ENCODE peak calls at places on chromosomes 11 and 22, in five cellular contexts. F is colonic mucosa; V is stimulated activated CD4-positive, alpha-beta T cell treated with anti-CD3 and anti-CD28 coated beads, Interleukin-2, amount 100 ng/mL, for 48 hours; M is stomach; N is GM06990. L is an unnamed sample.

GRCh38 chr22:44224166-44224565 is 43.4 kb downstream of the PARVG start:
- DNase-seq in F (no peak), V (no peak), M (no peak), N (no peak), L (no peak)

GRCh38 chr22:46066691-46067090 is 83.6 kb upstream of the PPARA start:
- DNase-seq in F (peak), V (no peak), M (peak), N (no peak), L (no peak)

GRCh38 chr11:60056349-60056969 is at the start of gene MS4A3:
- DNase-seq in F (no peak), V (no peak), M (no peak), N (no peak), L (no peak)

GRCh38 chr11:122747358-122747757 is 90.9 kb upstream of the CRTAM start:
- DNase-seq in F (no peak), V (no peak), M (no peak), N (no peak), L (no peak)

GRCh38 chr22:35629406-35630234 is 12.5 kb upstream of the MB start:
- DNase-seq in F (peak), V (peak), M (peak), N (peak), L (peak)

GRCh38 chr11:19546325-19546724 is 166.3 kb upstream of the NAV2 start:
- DNase-seq in F (no peak), V (no peak), M (no peak), N (no peak), L (no peak)

GRCh38 chr11:85680897-85681296 is 5.1 kb downstream of the CCDC89 start:
- DNase-seq in F (no peak), V (no peak), M (no peak), N (no peak), L (no peak)

GRCh38 chr11:20027546-20028014 is 132.7 kb downstream of the DBX1 start:
- DNase-seq in F (no peak), V (no peak), M (no peak), N (no peak), L (no peak)

GRCh38 chr22:42473484-42474193 is 41.4 kb upstream of the NFAM1 start:
- DNase-seq in F (peak), V (no peak), M (no peak), N (no peak), L (peak)

GRCh38 chr11:45860764-45861510 is 13.7 kb downstream of the CRY2 start:
- DNase-seq in F (no peak), V (no peak), M (no peak), N (no peak), L (no peak)

GRCh38 chr22:19622061-19622441 is 92.3 kb upstream of the SEPTIN5 start:
- DNase-seq in F (no peak), V (no peak), M (no peak), N (peak), L (no peak)

GRCh38 chr11:76330651-76331050 is 50.3 kb downstream of the THAP12 start:
- DNase-seq in F (no peak), V (no peak), M (no peak), N (no peak), L (no peak)

GRCh38 chr22:29000225-29000556 is 61.4 kb downstream of the C22orf31 start:
- DNase-seq in F (no peak), V (no peak), M (no peak), N (no peak), L (no peak)

GRCh38 chr11:76041208-76041607 is 165.1 kb downstream of the WNT11 start:
- DNase-seq in F (no peak), V (no peak), M (no peak), N (no peak), L (no peak)

GRCh38 chr22:33653525-33654063 is 266.7 kb downstream of the LARGE1 start:
- DNase-seq in F (no peak), V (no peak), M (no peak), N (no peak), L (no peak)

GRCh38 chr11:46200537-46201281 is 76.8 kb upstream of the CREB3L1 start:
- DNase-seq in F (no peak), V (no peak), M (no peak), N (no peak), L (no peak)

GRCh38 chr11:91396243-91397133 is 828.1 kb upstream of the FAT3 start:
- DNase-seq in F (no peak), V (no peak), M (no peak), N (no peak), L (no peak)

GRCh38 chr11:60786811-60787567 is 1.9 kb downstream of the MS4A10 start:
- DNase-seq in F (peak), V (no peak), M (peak), N (no peak), L (no peak)

GRCh38 chr11:126411971-126412381 is 56.5 kb downstream of the ST3GAL4 start:
- DNase-seq in F (no peak), V (no peak), M (no peak), N (no peak), L (no peak)

GRCh38 chr11:41499429-41499828 is 40.0 kb upstream of the LRRC4C start:
- DNase-seq in F (no peak), V (no peak), M (no peak), N (no peak), L (no peak)

GRCh38 chr11:123045101-123045500 is 16.8 kb downstream of the HSPA8 start:
- DNase-seq in F (no peak), V (no peak), M (no peak), N (no peak), L (no peak)

GRCh38 chr11:62104816-62105610 is 18.8 kb upstream of the INCENP start:
- DNase-seq in F (no peak), V (no peak), M (no peak), N (no peak), L (peak)

GRCh38 chr11:44955019-44955738 is 4.5 kb upstream of the TP53I11 start:
- DNase-seq in F (peak), V (no peak), M (peak), N (no peak), L (peak)

GRCh38 chr11:117374316-117374715 is 46.7 kb downstream of the CEP164 start:
- DNase-seq in F (no peak), V (no peak), M (no peak), N (no peak), L (no peak)

GRCh38 chr11:71931245-71931602 is 2.4 kb downstream of the RNF121 start:
- DNase-seq in F (no peak), V (no peak), M (no peak), N (peak), L (no peak)

GRCh38 chr22:28773461-28773867 is 969 bp downstream of the CCDC117 start:
- DNase-seq in F (no peak), V (no peak), M (no peak), N (peak), L (no peak)

GRCh38 chr11:9847636-9848035 is 183.8 kb downstream of the SWAP70 start:
- DNase-seq in F (no peak), V (no peak), M (no peak), N (no peak), L (no peak)

GRCh38 chr11:64842851-64843841 is 1.3 kb downstream of the CDC42BPG start:
- DNase-seq in F (peak), V (no peak), M (peak), N (no peak), L (no peak)

GRCh38 chr11:70255717-70256116 is 14.8 kb upstream of the PPFIA1 start:
- DNase-seq in F (no peak), V (no peak), M (no peak), N (no peak), L (no peak)

GRCh38 chr22:38756631-38757463 is 1.0 kb upstream of the SUN2 start:
- DNase-seq in F (peak), V (no peak), M (no peak), N (no peak), L (no peak)

GRCh38 chr11:75264356-75264755 is 23.8 kb downstream of the TPBGL start:
- DNase-seq in F (no peak), V (no peak), M (no peak), N (no peak), L (no peak)

GRCh38 chr22:36765943-36766450 is 9.9 kb downstream of the IFT27 start:
- DNase-seq in F (no peak), V (no peak), M (no peak), N (no peak), L (peak)

GRCh38 chr11:20962581-20962980 is 293.2 kb downstream of the NELL1 start:
- DNase-seq in F (no peak), V (no peak), M (no peak), N (no peak), L (no peak)

GRCh38 chr11:61007383-61007970 is 36.0 kb downstream of the CD6 start:
- DNase-seq in F (peak), V (no peak), M (no peak), N (no peak), L (no peak)

GRCh38 chr11:9025101-9025850 is 21.5 kb upstream of the NRIP3 start:
- DNase-seq in F (no peak), V (no peak), M (no peak), N (no peak), L (no peak)

GRCh38 chr11:75477614-75477935 is 44.6 kb upstream of the KLHL35 start:
- DNase-seq in F (no peak), V (no peak), M (no peak), N (no peak), L (no peak)

GRCh38 chr11:117745346-117745745 is 51.7 kb downstream of the DSCAML1 start:
- DNase-seq in F (no peak), V (no peak), M (no peak), N (no peak), L (no peak)

GRCh38 chr11:73454987-73455386 is 78.8 kb downstream of the RELT start:
- DNase-seq in F (peak), V (no peak), M (no peak), N (no peak), L (no peak)